ENCODE peak calls at places on chromosome 7, in four cellular contexts. One of them, this sample, is unnamed.

GRCh38 chr7:151742713-151743480 is 134.0 kb downstream of the PRKAG2 start:
- DNase-seq in progenitor cell of endocrine pancreas: no peak
- DNase-seq in astrocyte of the spinal cord: no peak
- DNase-seq in tibial artery: no peak
- DNase-seq in this sample: no peak

GRCh38 chr7:80918909-80919721 is at the start of gene SEMA3C:
- DNase-seq in progenitor cell of endocrine pancreas: peak
- DNase-seq in astrocyte of the spinal cord: peak
- DNase-seq in tibial artery: peak
- DNase-seq in this sample: peak

GRCh38 chr7:98483276-98483963 is 82.5 kb upstream of the BAIAP2L1 start:
- DNase-seq in progenitor cell of endocrine pancreas: no peak
- DNase-seq in astrocyte of the spinal cord: no peak
- DNase-seq in tibial artery: no peak
- DNase-seq in this sample: no peak

GRCh38 chr7:121599887-121600286 is 203.8 kb upstream of the FAM3C start:
- DNase-seq in progenitor cell of endocrine pancreas: no peak
- DNase-seq in astrocyte of the spinal cord: no peak
- DNase-seq in tibial artery: no peak
- DNase-seq in this sample: no peak

GRCh38 chr7:18498327-18498726 is 2.8 kb downstream of the HDAC9 start:
- DNase-seq in progenitor cell of endocrine pancreas: no peak
- DNase-seq in astrocyte of the spinal cord: no peak
- DNase-seq in tibial artery: no peak
- DNase-seq in this sample: no peak

GRCh38 chr7:70131807-70132565 is 533.7 kb downstream of the AUTS2 start:
- DNase-seq in progenitor cell of endocrine pancreas: no peak
- DNase-seq in astrocyte of the spinal cord: no peak
- DNase-seq in tibial artery: no peak
- DNase-seq in this sample: no peak

GRCh38 chr7:96023376-96023775 is 251.0 kb downstream of the DYNC1I1 start:
- DNase-seq in progenitor cell of endocrine pancreas: no peak
- DNase-seq in astrocyte of the spinal cord: no peak
- DNase-seq in tibial artery: no peak
- DNase-seq in this sample: no peak

GRCh38 chr7:107501593-107501992 is 31.7 kb downstream of the GPR22 start:
- DNase-seq in progenitor cell of endocrine pancreas: no peak
- DNase-seq in astrocyte of the spinal cord: peak
- DNase-seq in tibial artery: no peak
- DNase-seq in this sample: no peak

GRCh38 chr7:115230882-115231508 is 309.1 kb downstream of the MDFIC start:
- DNase-seq in progenitor cell of endocrine pancreas: no peak
- DNase-seq in astrocyte of the spinal cord: peak
- DNase-seq in tibial artery: no peak
- DNase-seq in this sample: no peak

GRCh38 chr7:2209961-2210323 is 22.8 kb downstream of the MAD1L1 start:
- DNase-seq in progenitor cell of endocrine pancreas: no peak
- DNase-seq in astrocyte of the spinal cord: no peak
- DNase-seq in tibial artery: no peak
- DNase-seq in this sample: no peak

GRCh38 chr7:122507591-122507990 is 191.3 kb downstream of the RNF133 start:
- DNase-seq in progenitor cell of endocrine pancreas: no peak
- DNase-seq in astrocyte of the spinal cord: no peak
- DNase-seq in tibial artery: no peak
- DNase-seq in this sample: no peak

GRCh38 chr7:86148501-86148900 is 495.2 kb upstream of the GRM3 start:
- DNase-seq in progenitor cell of endocrine pancreas: no peak
- DNase-seq in astrocyte of the spinal cord: no peak
- DNase-seq in tibial artery: no peak
- DNase-seq in this sample: no peak

GRCh38 chr7:128394904-128395496 is 14.8 kb downstream of the IMPDH1 start:
- DNase-seq in progenitor cell of endocrine pancreas: no peak
- DNase-seq in astrocyte of the spinal cord: no peak
- DNase-seq in tibial artery: no peak
- DNase-seq in this sample: no peak

GRCh38 chr7:97064972-97065587 is 40.4 kb upstream of the DLX5 start:
- DNase-seq in progenitor cell of endocrine pancreas: no peak
- DNase-seq in astrocyte of the spinal cord: peak
- DNase-seq in tibial artery: no peak
- DNase-seq in this sample: no peak

GRCh38 chr7:150390206-150390605 is 11.1 kb downstream of the ZNF775 start:
- DNase-seq in progenitor cell of endocrine pancreas: no peak
- DNase-seq in astrocyte of the spinal cord: no peak
- DNase-seq in tibial artery: no peak
- DNase-seq in this sample: no peak

GRCh38 chr7:107232568-107233090 is 63.8 kb downstream of the HBP1 start:
- DNase-seq in progenitor cell of endocrine pancreas: no peak
- DNase-seq in astrocyte of the spinal cord: peak
- DNase-seq in tibial artery: no peak
- DNase-seq in this sample: no peak

GRCh38 chr7:117731455-117731854 is 141.8 kb downstream of the CTTNBP2 start:
- DNase-seq in progenitor cell of endocrine pancreas: no peak
- DNase-seq in astrocyte of the spinal cord: no peak
- DNase-seq in tibial artery: no peak
- DNase-seq in this sample: no peak

This sample was measured in mesothelial cell of epicardium.